ENCODE peak calls at places on chromosome X, in four cellular contexts. H, M, D and S are unnamed samples.
A peak's percentile ranks its signal among the peaks of the same experiment; 100 is the strongest.

GRCh38 chrX:71315917-71316316 is 14.4 kb downstream of the ITGB1BP2 start:
- DNase-seq in H (no peak), M (no peak), D (peak; percentile 26), S (no peak)

GRCh38 chrX:97039363-97040029 is 155.8 kb downstream of the RPA4 start:
- DNase-seq in H (no peak), M (no peak), D (no peak), S (no peak)

GRCh38 chrX:139823806-139824205 is 109.0 kb downstream of the ATP11C start:
- DNase-seq in H (no peak), M (no peak), D (no peak), S (no peak)

GRCh38 chrX:69538321-69538876 is 34.3 kb downstream of the NALF2 start:
- DNase-seq in H (peak; percentile 56), M (peak; percentile 76), D (peak; percentile 75), S (peak; percentile 54)

GRCh38 chrX:2342878-2343277 is 157.9 kb downstream of the DHRSX start:
- DNase-seq in H (no peak), M (no peak), D (peak; percentile 69), S (no peak)

GRCh38 chrX:21166302-21166982 is 207.8 kb upstream of the CNKSR2 start:
- DNase-seq in H (no peak), M (no peak), D (peak; percentile 2), S (no peak)

GRCh38 chrX:17655232-17656034 is 81.9 kb upstream of the SCML1 start:
- DNase-seq in H (no peak), M (no peak), D (no peak), S (no peak)

GRCh38 chrX:154458116-154458953 is at the start of gene PLXNA3:
- DNase-seq in H (peak; percentile 47), M (peak; percentile 62), D (peak; percentile 72), S (peak; percentile 51)

GRCh38 chrX:121308276-121308805 is 260.9 kb downstream of the GLUD2 start:
- DNase-seq in H (no peak), M (no peak), D (no peak), S (no peak)

GRCh38 chrX:119272882-119273806 is 37.1 kb downstream of the PGRMC1 start:
- DNase-seq in H (no peak), M (peak; percentile 38), D (no peak), S (peak; percentile 36)

GRCh38 chrX:41090568-41091238 is 5.5 kb downstream of the USP9X start:
- DNase-seq in H (no peak), M (no peak), D (peak; percentile 12), S (no peak)

GRCh38 chrX:13994104-13994503 is 35.6 kb downstream of the GEMIN8 start:
- DNase-seq in H (no peak), M (no peak), D (no peak), S (no peak)

GRCh38 chrX:23008431-23009099 is 8.8 kb downstream of the DDX53 start:
- DNase-seq in H (no peak), M (no peak), D (peak; percentile 5), S (no peak)

GRCh38 chrX:129980043-129980442 is 2.4 kb upstream of the BCORL1 start:
- DNase-seq in H (no peak), M (no peak), D (no peak), S (no peak)

GRCh38 chrX:140034916-140035315 is 69.6 kb upstream of the CXorf66 start:
- DNase-seq in H (no peak), M (no peak), D (no peak), S (no peak)

GRCh38 chrX:111671668-111672067 is 9.3 kb upstream of the ALG13 start:
- DNase-seq in H (no peak), M (no peak), D (no peak), S (no peak)

GRCh38 chrX:108167211-108167872 is 75.8 kb downstream of the ATG4A start:
- DNase-seq in H (no peak), M (no peak), D (peak; percentile 34), S (no peak)

GRCh38 chrX:79089897-79090584 is 54.4 kb upstream of the GPR174 start:
- DNase-seq in H (no peak), M (no peak), D (no peak), S (no peak)

GRCh38 chrX:327660-328126 is 9.1 kb upstream of the GTPBP6 start:
- DNase-seq in H (no peak), M (no peak), D (no peak), S (no peak)

GRCh38 chrX:45240334-45240733 is 39.7 kb upstream of the DIPK2B start:
- DNase-seq in H (no peak), M (no peak), D (no peak), S (no peak)